ENCODE peak calls at places on chromosomes 1 and 21, in four cellular contexts. U is A673, V is A549, O is nephron progenitor cell. R is an unnamed sample.

GRCh38 chr1:11563560-11564069 is 84.7 kb downstream of the DISP3 start:
- DNase-seq in V (no peak), O (peak), U (no peak), R (no peak)

GRCh38 chr1:205748398-205749093 is 1.4 kb downstream of the NUCKS1 start:
- DNase-seq in O (peak), U (peak), V (no peak), R (peak)

GRCh38 chr21:36430841-36431240 is 45.6 kb downstream of the CHAF1B start:
- DNase-seq in U (no peak), O (no peak), V (no peak), R (no peak)

GRCh38 chr1:225651872-225652725 is 824 bp downstream of the ENAH start:
- DNase-seq in U (peak), O (peak), V (no peak), R (no peak)

GRCh38 chr21:38505654-38506523 is 7.6 kb upstream of the ERG start:
- DNase-seq in U (peak), V (peak), O (no peak), R (no peak)

GRCh38 chr1:30681782-30682181 is 41.6 kb downstream of the MATN1 start:
- DNase-seq in V (no peak), O (no peak), U (no peak), R (no peak)

GRCh38 chr1:117657031-117657430 is 51.2 kb downstream of the TENT5C start:
- DNase-seq in O (no peak), U (no peak), V (no peak), R (no peak)

GRCh38 chr1:15728937-15729657 is 7.0 kb upstream of the SLC25A34 start:
- DNase-seq in U (no peak), O (no peak), V (no peak), R (no peak)

GRCh38 chr1:112511897-112512296 is 3.1 kb downstream of the WNT2B start:
- DNase-seq in O (no peak), U (no peak), V (no peak), R (no peak)

GRCh38 chr1:147095691-147096090 is 76.6 kb downstream of the PRKAB2 start:
- DNase-seq in U (no peak), V (no peak), O (no peak), R (no peak)

GRCh38 chr1:31701137-31701736 is 2.6 kb downstream of the COL16A1 start:
- DNase-seq in U (peak), O (no peak), V (peak), R (no peak)

GRCh38 chr1:201593200-201593828 is 54.4 kb downstream of the NAV1 start:
- DNase-seq in V (peak), O (no peak), U (peak), R (no peak)

GRCh38 chr21:31557956-31558838 is 101.3 kb upstream of the SOD1 start:
- DNase-seq in U (peak), O (peak), V (no peak), R (no peak)

GRCh38 chr1:17700363-17700762 is 54.8 kb upstream of the ACTL8 start:
- DNase-seq in V (no peak), U (no peak), O (peak), R (no peak)

GRCh38 chr1:242196914-242197313 is 198.0 kb upstream of the MAP1LC3C start:
- DNase-seq in O (no peak), V (no peak), U (no peak), R (no peak)
- TF ChIP-seq CTCF in O (no peak), V (no peak), U (no peak), R (no peak)

DNA sequence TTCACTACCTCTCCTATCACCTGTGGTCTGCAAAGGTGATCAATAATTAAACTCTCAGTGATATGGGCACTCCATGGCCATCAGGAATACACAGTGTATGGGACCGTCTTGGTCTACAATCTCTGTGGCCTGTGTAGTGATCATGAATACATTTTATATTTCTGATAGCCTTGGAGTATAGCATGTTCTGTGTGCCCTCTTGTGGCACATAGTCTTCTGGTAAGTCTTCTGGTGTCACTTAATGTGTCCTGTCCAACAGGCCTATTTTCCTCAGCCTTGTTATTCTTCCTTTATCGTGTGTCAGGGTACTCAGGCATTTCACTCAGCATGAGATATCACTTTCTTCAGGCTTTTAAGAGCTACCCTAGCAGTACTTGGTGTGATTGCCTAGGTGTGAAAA is 393.6 kb downstream of the AGBL4 start:
- DNase-seq in U (peak), O (no peak), V (no peak), R (no peak)
- TF ChIP-seq CTCF in U (peak), O (no peak), V (no peak), R (no peak)

GRCh38 chr1:90434460-90434859 is 282.6 kb downstream of the BARHL2 start:
- DNase-seq in V (no peak), U (peak), O (no peak), R (no peak)
- TF ChIP-seq CTCF in V (no peak), U (peak), O (peak), R (peak)

GRCh38 chr1:96538001-96538649 is 183.5 kb upstream of the PTBP2 start:
- DNase-seq in V (no peak), O (no peak), U (peak), R (no peak)
- TF ChIP-seq CTCF in V (no peak), O (no peak), U (peak), R (no peak)

DNA sequence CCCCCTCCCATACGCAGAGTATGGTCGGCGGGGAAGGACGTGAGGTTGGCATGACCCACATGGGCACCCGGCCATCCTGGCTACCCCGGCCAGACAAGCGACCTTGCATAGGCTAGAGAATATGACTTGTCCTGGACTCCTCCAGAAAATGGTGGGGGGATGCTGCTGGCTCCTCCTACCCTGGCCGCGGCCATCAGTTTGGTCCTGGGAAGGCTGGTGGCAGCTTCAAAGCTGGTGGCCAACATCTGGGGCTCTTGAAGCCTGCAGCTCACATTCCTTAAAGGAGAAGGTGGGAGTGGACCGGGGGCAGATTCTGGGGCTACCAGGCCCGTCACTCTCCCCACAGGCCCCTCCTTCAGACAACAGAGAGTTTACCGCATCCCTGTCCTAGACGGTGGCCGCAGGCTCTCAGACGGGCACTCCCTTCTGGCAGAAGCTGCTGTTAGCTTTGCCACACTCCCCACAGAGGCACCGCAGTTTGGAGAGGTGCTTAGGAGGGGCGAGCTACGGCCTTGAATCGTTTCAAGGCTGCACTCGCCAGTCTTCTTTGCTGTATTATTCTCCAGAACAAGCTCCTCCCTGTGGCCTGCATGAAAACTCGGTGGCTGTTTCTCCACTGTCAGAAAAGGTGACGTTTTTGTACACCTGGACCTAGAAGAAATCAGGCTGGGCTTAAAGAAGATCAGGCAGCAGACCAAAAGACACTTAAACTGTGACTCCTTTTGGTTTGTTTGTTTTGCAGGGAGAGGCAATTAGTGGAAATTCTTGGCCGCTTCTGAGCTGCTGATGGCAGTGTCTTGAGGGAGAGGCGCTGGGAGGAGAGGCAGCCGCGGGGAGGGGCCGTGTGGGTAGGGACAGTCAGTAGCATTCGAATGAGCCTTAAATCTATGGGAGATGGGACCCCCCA is 68.0 kb downstream of the RUNX3 start:
- DNase-seq in U (no peak), V (no peak), O (no peak), R (no peak)
- TF ChIP-seq CTCF in U (no peak), V (no peak), O (no peak), R (peak)